ENCODE peak calls at places on chromosomes 1 and 21, in four cellular contexts. S is fibroblast of lung, Z is K562, X is neural crest cell. J is an unnamed sample.

GRCh38 chr1:24126023-24126671 is 14.2 kb upstream of the MYOM3 start:
- DNase-seq in Z (peak; percentile 20), S (no peak), X (no peak), J (no peak)

GRCh38 chr1:61295818-61296537 is 213.6 kb downstream of the NFIA start:
- DNase-seq in X (no peak), S (no peak), Z (no peak), J (no peak)

GRCh38 chr1:14466006-14466405 is 132.5 kb upstream of the KAZN start:
- DNase-seq in X (no peak), Z (no peak), S (no peak), J (peak; percentile 44)

GRCh38 chr21:15130751-15131150 is 66.0 kb upstream of the NRIP1 start:
- DNase-seq in X (no peak), Z (no peak), S (no peak), J (no peak)

GRCh38 chr21:31124005-31124404 is 85.7 kb upstream of the KRTAP19-8 start:
- DNase-seq in Z (no peak), X (no peak), S (no peak), J (no peak)

GRCh38 chr1:227790868-227791267 is 24.6 kb upstream of the PRSS38 start:
- DNase-seq in S (no peak), Z (no peak), X (no peak), J (no peak)

GRCh38 chr1:145858238-145858936 is 494 bp downstream of the PIAS3 start:
- DNase-seq in X (peak; percentile 45), S (peak; percentile 17), Z (peak; percentile 68), J (peak; percentile 62)

GRCh38 chr1:244801246-244801645 is 34.2 kb upstream of the COX20 start:
- DNase-seq in S (peak; percentile 34), Z (peak; percentile 62), X (peak; percentile 8), J (peak; percentile 52)

GRCh38 chr1:198018529-198018928 is 101.4 kb downstream of the LHX9 start:
- DNase-seq in Z (peak; percentile 38), X (no peak), S (peak; percentile 21), J (no peak)

GRCh38 chr1:41097105-41097504 is 75.6 kb upstream of the SLFNL1 start:
- DNase-seq in X (no peak), S (peak; percentile 17), Z (no peak), J (no peak)

GRCh38 chr1:179781962-179782361 is 38.9 kb downstream of the FAM163A start:
- DNase-seq in S (peak; percentile 63), Z (no peak), X (no peak), J (no peak)

GRCh38 chr1:17606826-17607440 is 67.4 kb downstream of the ARHGEF10L start:
- DNase-seq in S (peak; percentile 73), Z (peak; percentile 83), X (peak; percentile 84), J (peak; percentile 81)

J was measured in T47D.